ENCODE peak calls at places on chromosomes 2 and 18, in nine cellular contexts. P, U, F, W, Z, R, Y, X and B are unnamed samples.

GRCh38 chr18:57789105-57789504 is 14.0 kb downstream of the ATP8B1 start:
- DNase-seq in P (no peak), U (no peak), F (no peak), W (no peak), Z (no peak), R (no peak), Y (peak; percentile 37), X (peak; percentile 70), B (no peak)

GRCh38 chr18:3383381-3383915 is 66.5 kb upstream of the TGIF1 start:
- DNase-seq in P (no peak), U (peak; percentile 79), F (no peak), W (peak; percentile 80), Z (no peak), R (no peak), Y (no peak), X (no peak), B (no peak)

GRCh38 chr2:83006991-83007390 is 1452.1 kb downstream of the SUCLG1 start:
- DNase-seq in P (no peak), U (no peak), F (no peak), W (no peak), Z (no peak), R (no peak), Y (no peak), X (no peak), B (no peak)

GRCh38 chr2:8684421-8684884 is 2.6 kb downstream of the ID2 start:
- DNase-seq in P (peak; percentile 22), U (peak; percentile 43), F (no peak), W (peak; percentile 51), Z (peak; percentile 61), R (peak; percentile 41), Y (no peak), X (peak; percentile 76), B (peak; percentile 48)

GRCh38 chr2:218898109-218898878 is 17.6 kb downstream of the WNT10A start:
- DNase-seq in P (peak; percentile 72), U (peak; percentile 83), F (peak; percentile 67), W (peak; percentile 54), Z (peak; percentile 74), R (peak; percentile 79), Y (peak; percentile 36), X (peak; percentile 78), B (peak; percentile 81)

GRCh38 chr2:110748489-110748867 is 16.1 kb downstream of the ACOXL start:
- DNase-seq in P (peak; percentile 13), U (no peak), F (no peak), W (no peak), Z (no peak), R (no peak), Y (peak; percentile 73), X (no peak), B (no peak)

GRCh38 chr2:215747244-215747620 is 266.1 kb downstream of the MREG start:
- DNase-seq in P (no peak), U (no peak), F (no peak), W (peak; percentile 60), Z (no peak), R (no peak), Y (peak; percentile 41), X (peak; percentile 60), B (no peak)

GRCh38 chr18:47595816-47596501 is 334.5 kb downstream of the SMAD2 start:
- DNase-seq in P (no peak), U (peak; percentile 61), F (no peak), W (peak; percentile 9), Z (peak; percentile 7), R (no peak), Y (no peak), X (peak; percentile 3), B (peak; percentile 32)

GRCh38 chr2:229921101-229921891 is 513 bp downstream of the TRIP12 start:
- DNase-seq in P (peak; percentile 56), U (peak; percentile 74), F (peak; percentile 70), W (peak; percentile 62), Z (peak; percentile 70), R (peak; percentile 51), Y (peak; percentile 63), X (peak; percentile 85), B (peak; percentile 64)

GRCh38 chr2:229921892-229922448 is at the start of gene TRIP12:
- DNase-seq in P (peak; percentile 78), U (peak; percentile 95), F (peak; percentile 94), W (peak; percentile 97), Z (peak; percentile 96), R (peak; percentile 90), Y (peak; percentile 97), X (peak; percentile 95), B (peak; percentile 93)

GRCh38 chr2:229920011-229920781 is 1.6 kb downstream of the TRIP12 start:
- DNase-seq in P (peak; percentile 24), U (peak; percentile 47), F (no peak), W (no peak), Z (no peak), R (no peak), Y (peak; percentile 22), X (peak; percentile 55), B (no peak)

GRCh38 chr2:229914182-229914581 is 7.6 kb downstream of the TRIP12 start:
- DNase-seq in P (no peak), U (no peak), F (no peak), W (no peak), Z (no peak), R (no peak), Y (no peak), X (peak; percentile 30), B (no peak)

GRCh38 chr2:229917793-229918192 is 4.0 kb downstream of the TRIP12 start:
- DNase-seq in P (no peak), U (no peak), F (no peak), W (no peak), Z (no peak), R (no peak), Y (peak; percentile 0), X (no peak), B (no peak)
- H3K4me1 ChIP-seq in P (peaks cover 35% of the 10 kb centered on the region), U (peaks cover 6% of the 10 kb centered on the region), F (peaks cover 85% of the 10 kb centered on the region), W (peaks cover 14% of the 10 kb centered on the region), Z (peaks cover 7% of the 10 kb centered on the region), R (peaks cover 28% of the 10 kb centered on the region), Y (peaks cover 9% of the 10 kb centered on the region), X (peaks cover 24% of the 10 kb centered on the region), B (peaks cover 3% of the 10 kb centered on the region)

GRCh38 chr18:10401489-10401888 is 52.9 kb upstream of the APCDD1 start:
- DNase-seq in P (no peak), U (no peak), F (no peak), W (no peak), Z (no peak), R (no peak), Y (no peak), X (peak; percentile 22), B (no peak)

GRCh38 chr18:10403675-10404074 is 50.8 kb upstream of the APCDD1 start:
- DNase-seq in P (no peak), U (no peak), F (no peak), W (no peak), Z (no peak), R (no peak), Y (no peak), X (no peak), B (no peak)

GRCh38 chr18:10400534-10400933 is 53.9 kb upstream of the APCDD1 start:
- DNase-seq in P (no peak), U (no peak), F (no peak), W (no peak), Z (no peak), R (no peak), Y (no peak), X (no peak), B (no peak)

GRCh38 chr18:10402876-10403559 is 51.4 kb upstream of the APCDD1 start:
- DNase-seq in P (no peak), U (no peak), F (no peak), W (no peak), Z (no peak), R (no peak), Y (no peak), X (no peak), B (no peak)

DNA sequence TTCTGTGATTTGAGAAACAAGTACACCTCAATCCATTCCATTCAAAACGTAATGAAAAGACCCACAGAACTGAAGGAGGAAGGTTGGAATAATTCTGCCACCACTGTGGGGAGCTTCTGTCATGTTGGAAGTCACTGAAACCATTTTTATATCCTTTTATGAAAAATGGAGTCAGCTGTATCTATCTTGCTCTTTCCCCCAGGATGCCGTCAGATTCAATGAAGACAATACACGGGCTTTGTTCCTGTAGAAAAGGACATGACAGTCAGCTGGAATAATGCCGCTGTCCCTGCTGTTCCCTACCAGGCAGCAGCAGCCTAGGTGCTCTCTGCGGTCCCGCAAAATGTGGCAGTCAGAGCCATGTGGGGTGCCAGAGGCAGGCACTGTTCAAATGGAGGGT is 52.5 kb upstream of the APCDD1 start:
- DNase-seq in P (no peak), U (no peak), F (no peak), W (no peak), Z (no peak), R (no peak), Y (no peak), X (no peak), B (no peak)
- H3K4me1 ChIP-seq in P (no peaks in the 10 kb centered on the region), U (no peaks in the 10 kb centered on the region), F (peaks cover 18% of the 10 kb centered on the region), W (no peaks in the 10 kb centered on the region), Z (peaks cover 8% of the 10 kb centered on the region), R (no peaks in the 10 kb centered on the region), Y (no peaks in the 10 kb centered on the region), X (peaks cover 6% of the 10 kb centered on the region), B (no peaks in the 10 kb centered on the region)

GRCh38 chr2:20594048-20594750 is 56.7 kb downstream of the HS1BP3 start:
- DNase-seq in P (no peak), U (no peak), F (no peak), W (no peak), Z (no peak), R (no peak), Y (no peak), X (no peak), B (no peak)
- H3K4me1 ChIP-seq in P (no peaks in the 10 kb centered on the region), U (peaks cover 12% of the 10 kb centered on the region), F (peaks cover 83% of the 10 kb centered on the region), W (peaks cover 68% of the 10 kb centered on the region), Z (peaks cover 5% of the 10 kb centered on the region), R (peaks cover 64% of the 10 kb centered on the region), Y (peaks cover 39% of the 10 kb centered on the region), X (peaks cover 33% of the 10 kb centered on the region), B (peaks cover 21% of the 10 kb centered on the region)

GRCh38 chr2:144474017-144474416 is 45.9 kb downstream of the ZEB2 start:
- DNase-seq in P (no peak), U (no peak), F (no peak), W (no peak), Z (no peak), R (no peak), Y (no peak), X (no peak), B (no peak)

GRCh38 chr2:144477281-144477942 is 42.5 kb downstream of the ZEB2 start:
- DNase-seq in P (no peak), U (no peak), F (no peak), W (no peak), Z (no peak), R (no peak), Y (no peak), X (peak; percentile 31), B (no peak)

GRCh38 chr2:144472911-144473310 is 47.0 kb downstream of the ZEB2 start:
- DNase-seq in P (no peak), U (no peak), F (no peak), W (no peak), Z (no peak), R (no peak), Y (no peak), X (no peak), B (no peak)

GRCh38 chr2:144475596-144475995 is 44.3 kb downstream of the ZEB2 start:
- DNase-seq in P (no peak), U (no peak), F (no peak), W (no peak), Z (no peak), R (no peak), Y (no peak), X (no peak), B (no peak)

DNA sequence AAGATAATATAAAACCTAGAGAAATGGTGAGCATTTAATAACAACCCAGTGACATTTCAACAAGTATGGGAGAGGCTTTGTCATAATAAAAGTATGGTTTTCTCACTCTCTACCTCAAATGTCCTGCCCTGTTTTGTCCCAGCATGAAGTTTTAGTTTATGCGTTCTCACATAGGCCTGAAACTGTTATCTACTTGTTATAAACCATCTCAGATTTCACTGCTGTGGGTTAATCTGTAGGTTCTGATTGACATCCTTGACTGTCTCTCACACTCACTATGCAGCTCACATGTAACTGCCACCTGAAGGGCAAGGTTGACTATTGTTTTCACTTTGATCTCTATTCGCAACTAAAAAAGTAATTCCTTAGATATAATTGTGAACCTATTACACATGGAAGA is 44.9 kb downstream of the ZEB2 start:
- DNase-seq in P (no peak), U (no peak), F (no peak), W (no peak), Z (no peak), R (no peak), Y (no peak), X (no peak), B (no peak)
- H3K4me1 ChIP-seq in P (peaks cover 13% of the 10 kb centered on the region), U (peaks cover 25% of the 10 kb centered on the region), F (peaks cover 100% of the 10 kb centered on the region), W (peaks cover 17% of the 10 kb centered on the region), Z (peaks cover 63% of the 10 kb centered on the region), R (peaks cover 71% of the 10 kb centered on the region), Y (peaks cover 5% of the 10 kb centered on the region), X (peaks cover 58% of the 10 kb centered on the region), B (peaks cover 5% of the 10 kb centered on the region)